ENCODE peak calls at places on chromosomes 5 and 9, in ten cellular contexts. One of them, this sample, is unnamed.

GRCh38 chr5:119578937-119579336 is 50.4 kb upstream of the FAM170A start:
- DNase-seq in GM23338: peak
- DNase-seq in HFFc6: peak
- DNase-seq in RWPE1: peak
- DNase-seq in fibroblast of the aortic adventitia: peak
- DNase-seq in WTC11: peak
- DNase-seq in PC-9: peak
- DNase-seq in CD4-positive, alpha-beta T cell: no peak
- DNase-seq in cardiac muscle cell: peak
- DNase-seq in stomach: no peak
- DNase-seq in this sample: no peak

GRCh38 chr9:7273575-7273974 is 515.8 kb downstream of the KDM4C start:
- DNase-seq in GM23338: peak
- DNase-seq in HFFc6: peak
- DNase-seq in RWPE1: no peak
- DNase-seq in fibroblast of the aortic adventitia: peak
- DNase-seq in WTC11: no peak
- DNase-seq in PC-9: no peak
- DNase-seq in CD4-positive, alpha-beta T cell: no peak
- DNase-seq in cardiac muscle cell: peak
- DNase-seq in stomach: no peak
- DNase-seq in this sample: no peak

GRCh38 chr9:87554976-87555375 is 57.3 kb downstream of the DAPK1 start:
- DNase-seq in GM23338: no peak
- DNase-seq in HFFc6: no peak
- DNase-seq in RWPE1: no peak
- DNase-seq in fibroblast of the aortic adventitia: no peak
- DNase-seq in WTC11: no peak
- DNase-seq in PC-9: no peak
- DNase-seq in CD4-positive, alpha-beta T cell: no peak
- DNase-seq in cardiac muscle cell: no peak
- DNase-seq in stomach: no peak
- DNase-seq in this sample: no peak

GRCh38 chr5:175810457-175810856 is 60.9 kb upstream of the CPLX2 start:
- DNase-seq in GM23338: no peak
- DNase-seq in HFFc6: no peak
- DNase-seq in RWPE1: no peak
- DNase-seq in fibroblast of the aortic adventitia: no peak
- DNase-seq in WTC11: no peak
- DNase-seq in PC-9: no peak
- DNase-seq in CD4-positive, alpha-beta T cell: no peak
- DNase-seq in cardiac muscle cell: no peak
- DNase-seq in stomach: no peak
- DNase-seq in this sample: no peak

GRCh38 chr5:151051066-151051930 is 29.5 kb downstream of the TNIP1 start:
- DNase-seq in GM23338: peak
- DNase-seq in HFFc6: peak
- DNase-seq in RWPE1: peak
- DNase-seq in fibroblast of the aortic adventitia: peak
- DNase-seq in WTC11: peak
- DNase-seq in PC-9: peak
- DNase-seq in CD4-positive, alpha-beta T cell: peak
- DNase-seq in cardiac muscle cell: peak
- DNase-seq in stomach: peak
- DNase-seq in this sample: peak

GRCh38 chr9:78167356-78167755 is 68.5 kb upstream of the CEP78 start:
- DNase-seq in GM23338: peak
- DNase-seq in HFFc6: no peak
- DNase-seq in RWPE1: peak
- DNase-seq in fibroblast of the aortic adventitia: no peak
- DNase-seq in WTC11: no peak
- DNase-seq in PC-9: peak
- DNase-seq in CD4-positive, alpha-beta T cell: no peak
- DNase-seq in cardiac muscle cell: no peak
- DNase-seq in stomach: peak
- DNase-seq in this sample: no peak

GRCh38 chr5:147403659-147404640 is 105.9 kb downstream of the DPYSL3 start:
- DNase-seq in GM23338: no peak
- DNase-seq in HFFc6: peak
- DNase-seq in RWPE1: peak
- DNase-seq in fibroblast of the aortic adventitia: peak
- DNase-seq in WTC11: no peak
- DNase-seq in PC-9: peak
- DNase-seq in CD4-positive, alpha-beta T cell: no peak
- DNase-seq in cardiac muscle cell: peak
- DNase-seq in stomach: no peak
- DNase-seq in this sample: no peak

GRCh38 chr5:151449288-151449687 is 1.9 kb downstream of the SLC36A1 start:
- DNase-seq in GM23338: no peak
- DNase-seq in HFFc6: no peak
- DNase-seq in RWPE1: no peak
- DNase-seq in fibroblast of the aortic adventitia: no peak
- DNase-seq in WTC11: no peak
- DNase-seq in PC-9: no peak
- DNase-seq in CD4-positive, alpha-beta T cell: no peak
- DNase-seq in cardiac muscle cell: no peak
- DNase-seq in stomach: no peak
- DNase-seq in this sample: no peak

GRCh38 chr9:76045217-76045616 is 154.7 kb downstream of the PCSK5 start:
- DNase-seq in GM23338: peak
- DNase-seq in HFFc6: no peak
- DNase-seq in RWPE1: no peak
- DNase-seq in fibroblast of the aortic adventitia: no peak
- DNase-seq in WTC11: no peak
- DNase-seq in PC-9: no peak
- DNase-seq in CD4-positive, alpha-beta T cell: no peak
- DNase-seq in cardiac muscle cell: no peak
- DNase-seq in stomach: no peak
- DNase-seq in this sample: no peak

GRCh38 chr9:5493597-5494511 is 16.5 kb upstream of the PDCD1LG2 start:
- DNase-seq in GM23338: no peak
- DNase-seq in HFFc6: peak
- DNase-seq in RWPE1: no peak
- DNase-seq in fibroblast of the aortic adventitia: peak
- DNase-seq in WTC11: no peak
- DNase-seq in PC-9: no peak
- DNase-seq in CD4-positive, alpha-beta T cell: no peak
- DNase-seq in cardiac muscle cell: peak
- DNase-seq in stomach: no peak
- DNase-seq in this sample: no peak

GRCh38 chr5:133034064-133034463 is 7.7 kb upstream of the ZCCHC10 start:
- DNase-seq in GM23338: no peak
- DNase-seq in HFFc6: no peak
- DNase-seq in RWPE1: no peak
- DNase-seq in fibroblast of the aortic adventitia: no peak
- DNase-seq in WTC11: no peak
- DNase-seq in PC-9: no peak
- DNase-seq in CD4-positive, alpha-beta T cell: no peak
- DNase-seq in cardiac muscle cell: no peak
- DNase-seq in stomach: no peak
- DNase-seq in this sample: no peak

GRCh38 chr5:133029321-133029720 is 3.0 kb upstream of the ZCCHC10 start:
- DNase-seq in GM23338: no peak
- DNase-seq in HFFc6: no peak
- DNase-seq in RWPE1: no peak
- DNase-seq in fibroblast of the aortic adventitia: no peak
- DNase-seq in WTC11: no peak
- DNase-seq in PC-9: no peak
- DNase-seq in CD4-positive, alpha-beta T cell: no peak
- DNase-seq in cardiac muscle cell: no peak
- DNase-seq in stomach: no peak
- DNase-seq in this sample: no peak

GRCh38 chr5:133032852-133033742 is 6.7 kb upstream of the ZCCHC10 start:
- DNase-seq in GM23338: peak
- DNase-seq in HFFc6: no peak
- DNase-seq in RWPE1: no peak
- DNase-seq in fibroblast of the aortic adventitia: no peak
- DNase-seq in WTC11: no peak
- DNase-seq in PC-9: no peak
- DNase-seq in CD4-positive, alpha-beta T cell: no peak
- DNase-seq in cardiac muscle cell: no peak
- DNase-seq in stomach: no peak
- DNase-seq in this sample: no peak

GRCh38 chr5:133030343-133031005 is 4.1 kb upstream of the ZCCHC10 start:
- DNase-seq in GM23338: no peak
- DNase-seq in HFFc6: no peak
- DNase-seq in RWPE1: no peak
- DNase-seq in fibroblast of the aortic adventitia: no peak
- DNase-seq in WTC11: no peak
- DNase-seq in PC-9: no peak
- DNase-seq in CD4-positive, alpha-beta T cell: no peak
- DNase-seq in cardiac muscle cell: no peak
- DNase-seq in stomach: no peak
- DNase-seq in this sample: no peak

GRCh38 chr5:133035224-133035623 is 8.9 kb upstream of the ZCCHC10 start:
- DNase-seq in GM23338: no peak
- DNase-seq in HFFc6: no peak
- DNase-seq in RWPE1: no peak
- DNase-seq in fibroblast of the aortic adventitia: no peak
- DNase-seq in WTC11: no peak
- DNase-seq in PC-9: no peak
- DNase-seq in CD4-positive, alpha-beta T cell: no peak
- DNase-seq in cardiac muscle cell: no peak
- DNase-seq in stomach: no peak
- DNase-seq in this sample: no peak
- TF ChIP-seq CTCF in GM23338: no peak
- TF ChIP-seq CTCF in HFFc6: no peak
- TF ChIP-seq CTCF in RWPE1: no peak
- TF ChIP-seq CTCF in fibroblast of the aortic adventitia: no peak
- TF ChIP-seq CTCF in WTC11: no peak
- TF ChIP-seq CTCF in PC-9: no peak
- TF ChIP-seq CTCF in CD4-positive, alpha-beta T cell: no peak
- TF ChIP-seq CTCF in cardiac muscle cell: no peak
- TF ChIP-seq CTCF in stomach: no peak
- TF ChIP-seq CTCF in this sample: no peak

DNA sequence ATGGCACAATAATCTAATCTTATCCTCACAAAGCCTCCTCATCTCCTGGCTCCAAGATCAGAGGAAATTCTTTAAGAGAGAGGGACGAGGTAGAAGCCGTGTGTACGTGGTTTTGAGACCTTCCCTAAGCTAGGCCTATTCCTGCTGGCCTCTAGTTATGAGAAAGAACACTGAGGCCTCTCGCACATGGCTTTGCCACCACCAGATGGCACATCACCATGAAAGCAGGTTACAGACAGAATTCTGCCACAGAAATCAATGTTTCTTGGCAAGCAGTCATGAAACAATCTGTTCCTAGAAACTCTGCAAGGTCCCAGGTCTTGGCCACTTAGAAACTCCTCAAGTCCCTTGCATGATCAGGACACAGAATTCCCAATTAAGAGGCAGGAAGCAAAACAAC is 268.2 kb upstream of the TAS2R1 start:
- DNase-seq in GM23338: peak
- DNase-seq in HFFc6: peak
- DNase-seq in RWPE1: peak
- DNase-seq in fibroblast of the aortic adventitia: peak
- DNase-seq in WTC11: peak
- DNase-seq in PC-9: no peak
- DNase-seq in CD4-positive, alpha-beta T cell: no peak
- DNase-seq in cardiac muscle cell: peak
- DNase-seq in stomach: no peak
- DNase-seq in this sample: no peak
- TF ChIP-seq CTCF in GM23338: peak
- TF ChIP-seq CTCF in HFFc6: peak
- TF ChIP-seq CTCF in RWPE1: peak
- TF ChIP-seq CTCF in fibroblast of the aortic adventitia: peak
- TF ChIP-seq CTCF in WTC11: no peak
- TF ChIP-seq CTCF in PC-9: peak
- TF ChIP-seq CTCF in CD4-positive, alpha-beta T cell: no peak
- TF ChIP-seq CTCF in cardiac muscle cell: peak
- TF ChIP-seq CTCF in stomach: no peak
- TF ChIP-seq CTCF in this sample: no peak

GRCh38 chr9:136088481-136088938 is 6.6 kb downstream of the NACC2 start:
- DNase-seq in GM23338: no peak
- DNase-seq in HFFc6: no peak
- DNase-seq in RWPE1: no peak
- DNase-seq in fibroblast of the aortic adventitia: no peak
- DNase-seq in WTC11: no peak
- DNase-seq in PC-9: no peak
- DNase-seq in CD4-positive, alpha-beta T cell: no peak
- DNase-seq in cardiac muscle cell: no peak
- DNase-seq in stomach: no peak
- DNase-seq in this sample: peak

GRCh38 chr9:136090768-136091581 is 4.1 kb downstream of the NACC2 start:
- DNase-seq in GM23338: no peak
- DNase-seq in HFFc6: no peak
- DNase-seq in RWPE1: no peak
- DNase-seq in fibroblast of the aortic adventitia: no peak
- DNase-seq in WTC11: no peak
- DNase-seq in PC-9: no peak
- DNase-seq in CD4-positive, alpha-beta T cell: no peak
- DNase-seq in cardiac muscle cell: no peak
- DNase-seq in stomach: no peak
- DNase-seq in this sample: peak

GRCh38 chr9:136090060-136090735 is 4.9 kb downstream of the NACC2 start:
- DNase-seq in GM23338: no peak
- DNase-seq in HFFc6: no peak
- DNase-seq in RWPE1: no peak
- DNase-seq in fibroblast of the aortic adventitia: no peak
- DNase-seq in WTC11: no peak
- DNase-seq in PC-9: no peak
- DNase-seq in CD4-positive, alpha-beta T cell: no peak
- DNase-seq in cardiac muscle cell: no peak
- DNase-seq in stomach: no peak
- DNase-seq in this sample: peak

GRCh38 chr9:136088939-136089696 is 6.0 kb downstream of the NACC2 start:
- DNase-seq in GM23338: no peak
- DNase-seq in HFFc6: no peak
- DNase-seq in RWPE1: no peak
- DNase-seq in fibroblast of the aortic adventitia: no peak
- DNase-seq in WTC11: no peak
- DNase-seq in PC-9: no peak
- DNase-seq in CD4-positive, alpha-beta T cell: no peak
- DNase-seq in cardiac muscle cell: no peak
- DNase-seq in stomach: no peak
- DNase-seq in this sample: peak

GRCh38 chr9:136089697-136090045 is 5.4 kb downstream of the NACC2 start:
- DNase-seq in GM23338: no peak
- DNase-seq in HFFc6: peak
- DNase-seq in RWPE1: peak
- DNase-seq in fibroblast of the aortic adventitia: peak
- DNase-seq in WTC11: no peak
- DNase-seq in PC-9: no peak
- DNase-seq in CD4-positive, alpha-beta T cell: no peak
- DNase-seq in cardiac muscle cell: peak
- DNase-seq in stomach: no peak
- DNase-seq in this sample: peak
- TF ChIP-seq CTCF in GM23338: no peak
- TF ChIP-seq CTCF in HFFc6: peak
- TF ChIP-seq CTCF in RWPE1: peak
- TF ChIP-seq CTCF in fibroblast of the aortic adventitia: peak
- TF ChIP-seq CTCF in WTC11: no peak
- TF ChIP-seq CTCF in PC-9: peak
- TF ChIP-seq CTCF in CD4-positive, alpha-beta T cell: peak
- TF ChIP-seq CTCF in cardiac muscle cell: peak
- TF ChIP-seq CTCF in stomach: no peak
- TF ChIP-seq CTCF in this sample: peak

GRCh38 chr5:33997331-33997983 is 10.4 kb downstream of the AMACR start:
- DNase-seq in GM23338: peak
- DNase-seq in HFFc6: peak
- DNase-seq in RWPE1: peak
- DNase-seq in fibroblast of the aortic adventitia: peak
- DNase-seq in WTC11: no peak
- DNase-seq in PC-9: peak
- DNase-seq in CD4-positive, alpha-beta T cell: no peak
- DNase-seq in cardiac muscle cell: peak
- DNase-seq in stomach: peak
- DNase-seq in this sample: no peak
- TF ChIP-seq CTCF in GM23338: peak
- TF ChIP-seq CTCF in HFFc6: peak
- TF ChIP-seq CTCF in RWPE1: peak
- TF ChIP-seq CTCF in fibroblast of the aortic adventitia: peak
- TF ChIP-seq CTCF in WTC11: peak
- TF ChIP-seq CTCF in PC-9: peak
- TF ChIP-seq CTCF in CD4-positive, alpha-beta T cell: peak
- TF ChIP-seq CTCF in cardiac muscle cell: peak
- TF ChIP-seq CTCF in stomach: peak
- TF ChIP-seq CTCF in this sample: peak